ENCODE peak calls at places on chromosome 1, in ten cellular contexts. One of them, this sample, is unnamed.

GRCh38 chr1:72516826-72517225 is 234.5 kb upstream of the NEGR1 start:
- DNase-seq in fibroblast of lung: no peak
- DNase-seq in AG10803: peak
- DNase-seq in fibroblast of the conjunctiva: no peak
- DNase-seq in activated CD4-positive, alpha-beta memory T cell treated with anti-CD3 and anti-CD28 coated beads, Interleukin-2, amount 10 ng/mL, durations not matched to agents 7 days and 5 days: no peak
- DNase-seq in amygdala: no peak
- DNase-seq in GM04504: no peak
- DNase-seq in mucosa of gallbladder: no peak
- DNase-seq in foreskin keratinocyte: no peak
- DNase-seq in psoas muscle: no peak
- DNase-seq in this sample: no peak

GRCh38 chr1:1421907-1422464 is 910 bp upstream of the ANKRD65 start:
- DNase-seq in fibroblast of lung: no peak
- DNase-seq in AG10803: no peak
- DNase-seq in fibroblast of the conjunctiva: no peak
- DNase-seq in activated CD4-positive, alpha-beta memory T cell treated with anti-CD3 and anti-CD28 coated beads, Interleukin-2, amount 10 ng/mL, durations not matched to agents 7 days and 5 days: no peak
- DNase-seq in amygdala: no peak
- DNase-seq in GM04504: no peak
- DNase-seq in mucosa of gallbladder: no peak
- DNase-seq in foreskin keratinocyte: no peak
- DNase-seq in psoas muscle: no peak
- DNase-seq in this sample: no peak

GRCh38 chr1:89698020-89698560 is 65.2 kb downstream of the LRRC8C start:
- DNase-seq in fibroblast of lung: no peak
- DNase-seq in AG10803: no peak
- DNase-seq in fibroblast of the conjunctiva: no peak
- DNase-seq in activated CD4-positive, alpha-beta memory T cell treated with anti-CD3 and anti-CD28 coated beads, Interleukin-2, amount 10 ng/mL, durations not matched to agents 7 days and 5 days: no peak
- DNase-seq in amygdala: no peak
- DNase-seq in GM04504: no peak
- DNase-seq in mucosa of gallbladder: no peak
- DNase-seq in foreskin keratinocyte: no peak
- DNase-seq in psoas muscle: no peak
- DNase-seq in this sample: no peak

GRCh38 chr1:152050886-152051764 is 14.3 kb upstream of the S100A11 start:
- DNase-seq in fibroblast of lung: peak
- DNase-seq in AG10803: peak
- DNase-seq in fibroblast of the conjunctiva: no peak
- DNase-seq in activated CD4-positive, alpha-beta memory T cell treated with anti-CD3 and anti-CD28 coated beads, Interleukin-2, amount 10 ng/mL, durations not matched to agents 7 days and 5 days: no peak
- DNase-seq in amygdala: no peak
- DNase-seq in GM04504: no peak
- DNase-seq in mucosa of gallbladder: no peak
- DNase-seq in foreskin keratinocyte: peak
- DNase-seq in psoas muscle: no peak
- DNase-seq in this sample: no peak

GRCh38 chr1:29649375-29650040 is 413.2 kb downstream of the PTPRU start:
- DNase-seq in fibroblast of lung: peak
- DNase-seq in AG10803: no peak
- DNase-seq in fibroblast of the conjunctiva: no peak
- DNase-seq in activated CD4-positive, alpha-beta memory T cell treated with anti-CD3 and anti-CD28 coated beads, Interleukin-2, amount 10 ng/mL, durations not matched to agents 7 days and 5 days: peak
- DNase-seq in amygdala: no peak
- DNase-seq in GM04504: no peak
- DNase-seq in mucosa of gallbladder: no peak
- DNase-seq in foreskin keratinocyte: peak
- DNase-seq in psoas muscle: no peak
- DNase-seq in this sample: no peak

GRCh38 chr1:7149080-7149838 is 364.0 kb downstream of the CAMTA1 start:
- DNase-seq in fibroblast of lung: peak
- DNase-seq in AG10803: peak
- DNase-seq in fibroblast of the conjunctiva: no peak
- DNase-seq in activated CD4-positive, alpha-beta memory T cell treated with anti-CD3 and anti-CD28 coated beads, Interleukin-2, amount 10 ng/mL, durations not matched to agents 7 days and 5 days: no peak
- DNase-seq in amygdala: peak
- DNase-seq in GM04504: no peak
- DNase-seq in mucosa of gallbladder: peak
- DNase-seq in foreskin keratinocyte: no peak
- DNase-seq in psoas muscle: peak
- DNase-seq in this sample: no peak

GRCh38 chr1:226634156-226634588 is 85.6 kb downstream of the STUM start:
- DNase-seq in fibroblast of lung: peak
- DNase-seq in AG10803: peak
- DNase-seq in fibroblast of the conjunctiva: no peak
- DNase-seq in activated CD4-positive, alpha-beta memory T cell treated with anti-CD3 and anti-CD28 coated beads, Interleukin-2, amount 10 ng/mL, durations not matched to agents 7 days and 5 days: peak
- DNase-seq in amygdala: peak
- DNase-seq in GM04504: no peak
- DNase-seq in mucosa of gallbladder: peak
- DNase-seq in foreskin keratinocyte: peak
- DNase-seq in psoas muscle: peak
- DNase-seq in this sample: peak

GRCh38 chr1:44222397-44223334 is 9.4 kb downstream of the DMAP1 start:
- DNase-seq in fibroblast of lung: no peak
- DNase-seq in AG10803: no peak
- DNase-seq in fibroblast of the conjunctiva: no peak
- DNase-seq in activated CD4-positive, alpha-beta memory T cell treated with anti-CD3 and anti-CD28 coated beads, Interleukin-2, amount 10 ng/mL, durations not matched to agents 7 days and 5 days: no peak
- DNase-seq in amygdala: no peak
- DNase-seq in GM04504: no peak
- DNase-seq in mucosa of gallbladder: no peak
- DNase-seq in foreskin keratinocyte: no peak
- DNase-seq in psoas muscle: no peak
- DNase-seq in this sample: no peak

GRCh38 chr1:9044241-9044640 is 18.0 kb upstream of the SLC2A7 start:
- DNase-seq in fibroblast of lung: no peak
- DNase-seq in AG10803: no peak
- DNase-seq in fibroblast of the conjunctiva: no peak
- DNase-seq in activated CD4-positive, alpha-beta memory T cell treated with anti-CD3 and anti-CD28 coated beads, Interleukin-2, amount 10 ng/mL, durations not matched to agents 7 days and 5 days: no peak
- DNase-seq in amygdala: no peak
- DNase-seq in GM04504: no peak
- DNase-seq in mucosa of gallbladder: no peak
- DNase-seq in foreskin keratinocyte: no peak
- DNase-seq in psoas muscle: no peak
- DNase-seq in this sample: no peak

GRCh38 chr1:167697667-167698141 is 24.1 kb upstream of the MPZL1 start:
- DNase-seq in fibroblast of lung: no peak
- DNase-seq in AG10803: no peak
- DNase-seq in fibroblast of the conjunctiva: no peak
- DNase-seq in activated CD4-positive, alpha-beta memory T cell treated with anti-CD3 and anti-CD28 coated beads, Interleukin-2, amount 10 ng/mL, durations not matched to agents 7 days and 5 days: no peak
- DNase-seq in amygdala: peak
- DNase-seq in GM04504: no peak
- DNase-seq in mucosa of gallbladder: peak
- DNase-seq in foreskin keratinocyte: no peak
- DNase-seq in psoas muscle: peak
- DNase-seq in this sample: no peak

GRCh38 chr1:2268285-2269056 is 40.4 kb downstream of the SKI start:
- DNase-seq in fibroblast of lung: no peak
- DNase-seq in AG10803: no peak
- DNase-seq in fibroblast of the conjunctiva: no peak
- DNase-seq in activated CD4-positive, alpha-beta memory T cell treated with anti-CD3 and anti-CD28 coated beads, Interleukin-2, amount 10 ng/mL, durations not matched to agents 7 days and 5 days: no peak
- DNase-seq in amygdala: no peak
- DNase-seq in GM04504: no peak
- DNase-seq in mucosa of gallbladder: no peak
- DNase-seq in foreskin keratinocyte: no peak
- DNase-seq in psoas muscle: no peak
- DNase-seq in this sample: no peak

GRCh38 chr1:205258313-205259176 is 30.8 kb downstream of the TMCC2 start:
- DNase-seq in fibroblast of lung: peak
- DNase-seq in AG10803: peak
- DNase-seq in fibroblast of the conjunctiva: no peak
- DNase-seq in activated CD4-positive, alpha-beta memory T cell treated with anti-CD3 and anti-CD28 coated beads, Interleukin-2, amount 10 ng/mL, durations not matched to agents 7 days and 5 days: no peak
- DNase-seq in amygdala: peak
- DNase-seq in GM04504: peak
- DNase-seq in mucosa of gallbladder: no peak
- DNase-seq in foreskin keratinocyte: peak
- DNase-seq in psoas muscle: peak
- DNase-seq in this sample: no peak